ENCODE peak calls at places on chromosome 14, in seven cellular contexts. H, S, I, Q, J, E and K are unnamed samples.
A peak's percentile ranks its signal among the peaks of the same experiment; 100 is the strongest.

GRCh38 chr14:94066089-94066676 is 14.8 kb downstream of the DDX24 start:
- DNase-seq in H (no peak), E (no peak), Q (no peak), J (no peak), I (no peak), S (no peak), K (no peak)

GRCh38 chr14:21496453-21496852 is 14.7 kb downstream of the METTL3 start:
- DNase-seq in I (no peak), Q (peak; percentile 82), H (no peak), E (no peak), S (peak; percentile 46), J (no peak), K (no peak)

GRCh38 chr14:97977711-97978261 is 1180.6 kb downstream of the VRK1 start:
- DNase-seq in H (no peak), J (no peak), S (no peak), I (peak; percentile 91), Q (peak; percentile 2), E (no peak), K (no peak)

GRCh38 chr14:36194645-36195044 is 18.1 kb upstream of the PTCSC3 start:
- DNase-seq in S (no peak), H (no peak), Q (no peak), J (no peak), I (no peak), E (no peak), K (no peak)

GRCh38 chr14:36976571-36977023 is 195.8 kb downstream of the SLC25A21 start:
- DNase-seq in E (no peak), Q (peak; percentile 3), I (no peak), H (no peak), J (peak; percentile 37), S (peak; percentile 56), K (no peak)

GRCh38 chr14:54316652-54317051 is 80.2 kb upstream of the CDKN3 start:
- DNase-seq in H (no peak), I (no peak), J (no peak), S (no peak), E (no peak), Q (no peak), K (no peak)

GRCh38 chr14:33809456-33809855 is 141.4 kb downstream of the EGLN3 start:
- DNase-seq in Q (no peak), J (no peak), H (no peak), I (no peak), E (no peak), S (no peak), K (no peak)

GRCh38 chr14:49863483-49864262 is 11.1 kb upstream of the NEMF start:
- DNase-seq in S (no peak), I (no peak), Q (peak; percentile 18), H (no peak), J (peak; percentile 44), E (no peak), K (no peak)

GRCh38 chr14:54737132-54737711 is 165.4 kb downstream of the GCH1 start:
- DNase-seq in H (no peak), J (peak; percentile 30), S (peak; percentile 39), I (no peak), Q (peak; percentile 60), E (no peak), K (no peak)

GRCh38 chr14:40119321-40119720 is 687.1 kb upstream of the FBXO33 start:
- DNase-seq in E (no peak), Q (no peak), I (no peak), J (no peak), H (no peak), S (no peak), K (no peak)

GRCh38 chr14:71438684-71439083 is 493.5 kb upstream of the RGS6 start:
- DNase-seq in I (no peak), E (no peak), H (no peak), Q (peak; percentile 39), S (peak; percentile 47), J (no peak), K (no peak)

GRCh38 chr14:102772781-102773570 is 4.3 kb upstream of the TRAF3 start:
- DNase-seq in J (no peak), S (peak; percentile 50), Q (peak; percentile 30), H (no peak), E (no peak), I (no peak), K (no peak)
- TF ChIP-seq CTCF in J (peak; percentile 23), S (peak; percentile 14), Q (peak; percentile 27), H (peak; percentile 43), E (peak; percentile 42), I (no peak), K (no peak)

DNA sequence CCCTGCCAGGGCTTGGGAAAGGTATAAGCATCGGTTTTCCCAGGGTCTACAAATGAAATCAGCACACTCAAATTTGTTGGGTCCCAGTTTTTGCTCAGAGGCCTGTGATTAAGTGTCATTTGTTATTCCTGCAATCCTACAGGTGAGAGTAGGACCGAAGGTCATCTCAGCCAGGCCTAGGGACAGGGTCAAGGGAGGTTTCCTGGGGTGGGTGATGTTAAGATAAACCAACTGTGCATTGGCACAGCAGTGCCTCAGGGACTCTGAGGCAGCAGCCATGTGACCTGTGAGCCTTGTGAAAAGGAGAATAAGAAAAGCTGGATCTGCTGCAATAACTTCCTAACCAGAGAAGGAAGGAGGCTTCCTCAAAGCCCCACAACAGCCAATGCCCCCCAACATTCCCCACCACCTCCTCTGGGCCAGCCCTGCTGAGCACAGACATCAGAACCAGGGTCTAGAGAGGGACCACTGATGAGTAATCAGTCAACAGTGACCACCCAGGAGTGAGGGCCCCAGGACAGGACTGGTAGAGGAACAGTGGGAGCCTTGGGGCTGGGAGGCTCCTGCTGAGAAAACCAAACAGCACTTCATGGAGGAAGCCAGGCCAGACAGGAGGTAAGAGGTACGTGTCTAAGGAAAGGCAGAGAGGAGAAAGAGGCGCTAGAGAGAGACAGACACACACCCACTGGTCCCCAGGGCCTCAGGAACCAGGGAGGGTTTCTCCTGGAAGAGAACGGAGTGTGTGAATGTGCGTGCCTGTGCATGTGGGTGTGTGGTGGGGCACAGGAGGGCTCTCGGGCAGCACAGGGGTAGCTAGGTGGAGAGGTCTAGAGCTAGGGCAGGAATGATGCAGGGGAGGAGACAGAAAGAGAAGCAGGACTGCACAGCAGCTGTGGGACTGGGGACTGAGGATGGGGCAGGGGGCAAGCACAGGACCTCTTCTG is 82.4 kb downstream of the ITPK1 start:
- DNase-seq in S (no peak), Q (no peak), H (no peak), E (no peak), J (no peak), I (no peak), K (no peak)
- TF ChIP-seq CTCF in S (no peak), Q (no peak), H (no peak), E (no peak), J (no peak), I (no peak), K (no peak)

DNA sequence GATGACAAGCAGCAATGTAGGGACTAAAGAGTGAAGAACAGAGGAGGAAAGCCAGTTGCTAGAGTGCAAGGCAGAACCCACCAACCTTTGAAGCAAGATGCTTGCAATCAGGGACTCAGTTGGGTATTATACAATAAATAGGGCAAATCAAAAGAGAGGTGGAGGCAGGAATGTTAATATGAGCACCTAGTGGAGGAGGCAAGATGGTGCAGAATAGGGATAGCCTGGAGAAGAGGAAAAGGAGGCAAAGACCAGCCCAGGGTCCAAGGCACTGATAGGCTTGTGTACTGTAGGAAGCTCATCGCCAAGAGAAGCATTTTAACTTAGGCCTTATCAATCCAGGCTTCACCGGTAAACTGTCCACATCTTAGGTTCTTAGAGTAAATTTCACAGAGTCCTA is 137.2 kb downstream of the ARMH4 start:
- DNase-seq in Q (no peak), J (no peak), H (no peak), E (no peak), I (no peak), S (no peak), K (no peak)
- TF ChIP-seq CTCF in Q (no peak), J (no peak), H (no peak), E (no peak), I (no peak), S (no peak), K (no peak)

DNA sequence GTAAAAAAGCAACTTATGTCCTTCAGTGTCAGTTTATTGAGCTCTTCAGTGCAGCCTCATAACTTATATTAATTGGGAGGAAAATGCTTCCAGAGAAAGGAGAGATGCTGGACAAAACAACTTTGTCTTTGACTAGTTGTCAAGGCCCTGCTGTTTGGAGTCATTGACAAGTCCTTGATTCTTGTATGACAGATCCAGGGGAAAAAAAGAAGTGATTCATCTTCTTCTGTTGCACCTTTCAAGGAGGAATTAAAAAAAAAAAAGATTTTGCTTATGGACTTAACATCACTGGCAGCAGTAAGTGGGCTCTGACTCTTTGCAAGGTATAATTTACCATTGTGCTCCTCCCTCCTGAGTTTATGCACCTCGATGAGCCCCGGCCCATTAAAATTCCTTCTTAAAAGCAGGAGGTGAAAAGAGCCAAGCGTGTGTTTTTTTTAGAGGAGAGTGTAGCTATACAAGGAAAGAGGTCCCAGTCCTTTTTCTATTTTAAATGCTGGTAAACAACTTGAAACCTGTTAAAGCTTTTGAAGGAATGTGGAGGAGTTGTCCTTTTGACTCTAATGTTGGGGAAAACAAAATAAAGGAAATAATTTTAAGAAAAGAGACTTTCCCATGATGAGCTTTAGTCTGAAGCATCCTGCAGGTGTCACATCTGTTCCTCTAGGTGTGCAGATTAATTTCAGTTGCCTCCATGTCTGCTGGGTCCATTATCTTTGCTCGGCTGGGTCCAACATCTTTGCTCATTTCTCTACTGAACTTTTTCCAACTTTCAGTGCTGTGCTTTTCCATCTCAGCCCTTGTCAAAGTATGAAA is 431.6 kb downstream of the RAD51B start:
- DNase-seq in S (no peak), I (no peak), Q (no peak), J (no peak), H (no peak), E (no peak), K (no peak)
- TF ChIP-seq CTCF in S (no peak), I (no peak), Q (no peak), J (no peak), H (peak; percentile 7), E (peak; percentile 14), K (no peak)

DNA sequence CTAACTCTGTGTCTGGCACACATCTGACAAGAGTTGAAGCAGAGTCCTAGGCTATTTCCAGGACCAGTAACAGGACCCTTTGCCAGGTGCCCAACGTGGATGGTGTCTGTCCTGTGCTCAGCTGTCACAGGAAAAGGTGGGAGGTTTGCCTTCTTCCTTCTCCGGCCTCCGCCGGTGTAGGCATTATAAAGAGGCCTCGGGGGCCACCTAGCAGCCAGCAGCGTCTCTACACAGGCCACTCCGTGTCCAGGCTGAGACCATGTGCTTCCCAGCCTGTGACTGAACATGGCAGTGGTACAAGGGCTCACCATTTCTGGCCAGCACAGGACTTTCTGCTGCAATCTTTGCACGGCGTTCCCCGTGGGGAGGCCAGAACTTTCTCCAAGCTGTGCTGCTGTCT is 60.7 kb upstream of the GPATCH2L start:
- DNase-seq in Q (peak; percentile 10), S (peak; percentile 67), E (no peak), H (no peak), I (peak; percentile 91), J (peak; percentile 54), K (no peak)
- TF ChIP-seq CTCF in Q (peak; percentile 27), S (peak; percentile 34), E (no peak), H (peak; percentile 31), I (no peak), J (peak; percentile 62), K (no peak)

DNA sequence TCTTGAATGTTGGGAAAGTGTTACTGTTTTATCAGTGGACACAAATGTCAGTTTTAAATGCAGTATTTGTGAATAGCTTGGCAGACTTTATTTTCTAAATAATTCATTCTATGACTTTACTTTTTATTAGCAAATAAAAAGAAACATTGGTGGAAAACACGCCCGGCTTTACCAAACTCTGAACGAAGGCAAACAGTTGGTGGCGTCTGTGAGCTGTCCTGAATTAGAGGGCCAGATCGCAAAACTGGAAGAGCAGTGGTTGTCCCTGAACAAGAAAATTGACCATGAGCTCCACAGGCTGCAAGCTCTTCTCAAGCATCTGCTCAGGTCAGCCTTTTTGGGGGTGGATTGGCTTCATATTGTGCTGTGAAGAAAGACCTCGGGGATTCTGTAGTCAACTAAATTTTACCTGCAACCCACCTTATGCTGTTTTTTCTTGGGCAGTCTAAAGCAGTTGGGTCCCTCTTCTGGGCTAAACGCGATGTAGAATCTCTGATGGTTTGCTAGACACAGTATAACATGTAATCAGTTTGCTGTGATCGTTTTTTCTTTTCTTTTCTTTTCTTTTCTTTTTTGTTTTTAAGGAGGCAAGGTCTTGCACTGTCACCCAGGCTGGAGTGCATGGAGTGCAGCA is 156.4 kb downstream of the ESR2 start:
- DNase-seq in H (no peak), I (no peak), E (no peak), Q (peak; percentile 29), J (no peak), S (peak; percentile 26), K (no peak)
- TF ChIP-seq CTCF in H (no peak), I (no peak), E (no peak), Q (peak; percentile 26), J (peak; percentile 57), S (no peak), K (no peak)